ENCODE peak calls at places on chromosomes 7 and 10, in five cellular contexts. T is ovary, P is HepG2, C is SK-N-SH, X is transverse colon. B is an unnamed sample.

GRCh38 chr10:27542812-27543211 is 38.7 kb downstream of the RAB18 start:
- DNase-seq in T (no peak), P (no peak), C (no peak), X (no peak), B (no peak)

GRCh38 chr7:4740796-4741195 is 34.6 kb upstream of the AP5Z1 start:
- DNase-seq in T (no peak), P (no peak), C (no peak), X (no peak), B (peak; percentile 69)

GRCh38 chr10:8054243-8054497 is 318 bp upstream of the GATA3 start:
- DNase-seq in T (no peak), P (no peak), C (no peak), X (no peak), B (no peak)

GRCh38 chr7:34128762-34129161 is 223.4 kb downstream of the BMPER start:
- DNase-seq in T (no peak), P (no peak), C (no peak), X (no peak), B (no peak)

GRCh38 chr7:635227-635626 is 91.3 kb upstream of the DNAAF5 start:
- DNase-seq in T (no peak), P (no peak), C (no peak), X (no peak), B (no peak)

GRCh38 chr10:71255817-71256660 is 43.7 kb downstream of the UNC5B start:
- DNase-seq in T (no peak), P (no peak), C (peak; percentile 74), X (peak; percentile 92), B (peak; percentile 45)

GRCh38 chr7:102875700-102876192 is 37.1 kb upstream of the LRRC17 start:
- DNase-seq in T (no peak), P (peak; percentile 82), C (no peak), X (no peak), B (no peak)

GRCh38 chr10:31749981-31750850 is 178.4 kb downstream of the ARHGAP12 start:
- DNase-seq in T (peak; percentile 58), P (no peak), C (peak; percentile 84), X (peak; percentile 32), B (no peak)

GRCh38 chr10:71291501-71291900 is 27.6 kb upstream of the SLC29A3 start:
- DNase-seq in T (no peak), P (no peak), C (no peak), X (no peak), B (no peak)

GRCh38 chr7:122715183-122715582 is 12.5 kb upstream of the RNF148 start:
- DNase-seq in T (no peak), P (no peak), C (no peak), X (no peak), B (no peak)

GRCh38 chr10:121172406-121172805 is 321.2 kb downstream of the WDR11 start:
- DNase-seq in T (no peak), P (no peak), C (no peak), X (no peak), B (no peak)

GRCh38 chr10:114513397-114513796 is 109.1 kb upstream of the AFAP1L2 start:
- DNase-seq in T (no peak), P (peak; percentile 58), C (no peak), X (no peak), B (no peak)

GRCh38 chr10:114507449-114507848 is 103.1 kb upstream of the AFAP1L2 start:
- DNase-seq in T (no peak), P (no peak), C (no peak), X (peak; percentile 93), B (peak; percentile 83)

GRCh38 chr10:114508376-114508775 is 104.1 kb upstream of the AFAP1L2 start:
- DNase-seq in T (peak; percentile 68), P (peak; percentile 16), C (no peak), X (no peak), B (no peak)

GRCh38 chr10:114515515-114515914 is 111.2 kb upstream of the AFAP1L2 start:
- DNase-seq in T (no peak), P (no peak), C (no peak), X (no peak), B (no peak)

GRCh38 chr10:114511875-114512274 is 107.6 kb upstream of the AFAP1L2 start:
- DNase-seq in T (no peak), P (no peak), C (no peak), X (no peak), B (no peak)
- H3K4me1 ChIP-seq in T (peaks cover 19% of the 10 kb centered on the region), P (peaks cover 81% of the 10 kb centered on the region), C (no peaks in the 10 kb centered on the region), X (peaks cover 55% of the 10 kb centered on the region), B (peaks cover 14% of the 10 kb centered on the region)

GRCh38 chr10:29732918-29733317 is 98.1 kb upstream of the SVIL start:
- DNase-seq in T (no peak), P (no peak), C (no peak), X (no peak), B (no peak)

GRCh38 chr10:29734980-29735627 is 100.3 kb upstream of the SVIL start:
- DNase-seq in T (peak; percentile 58), P (no peak), C (peak; percentile 82), X (peak; percentile 66), B (peak; percentile 95)

GRCh38 chr10:29734640-29734979 is 99.8 kb upstream of the SVIL start:
- DNase-seq in T (no peak), P (no peak), C (no peak), X (no peak), B (no peak)

GRCh38 chr10:29731760-29732159 is 97.0 kb upstream of the SVIL start:
- DNase-seq in T (no peak), P (no peak), C (no peak), X (peak; percentile 25), B (no peak)

DNA sequence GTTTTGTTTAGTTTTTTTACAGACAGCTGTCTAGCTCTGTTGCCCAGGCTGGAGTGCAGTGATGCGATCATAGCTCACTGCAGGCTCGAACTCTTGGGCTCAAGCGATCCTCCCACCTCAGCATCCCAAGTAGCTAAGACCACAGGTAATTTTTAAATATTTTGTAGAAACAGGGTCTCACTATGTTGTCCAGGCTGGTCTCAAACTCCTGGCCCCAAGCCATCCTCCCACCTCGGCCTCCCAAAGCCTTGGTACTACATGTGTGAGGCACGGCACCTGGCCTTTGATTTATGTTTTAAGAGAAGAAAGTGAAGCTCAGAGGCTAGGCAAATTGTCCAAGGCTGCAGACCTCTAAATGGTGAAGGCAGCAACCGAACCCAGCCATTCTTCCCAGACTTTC is 98.6 kb upstream of the SVIL start:
- DNase-seq in T (no peak), P (no peak), C (no peak), X (no peak), B (no peak)
- H3K9me3 ChIP-seq in T (no peaks in the 10 kb centered on the region), P (no peaks in the 10 kb centered on the region), C (no peaks in the 10 kb centered on the region), X (no peaks in the 10 kb centered on the region), B (no peaks in the 10 kb centered on the region)

GRCh38 chr10:34168429-34168828 is 646.7 kb downstream of the PARD3 start:
- DNase-seq in T (no peak), P (no peak), C (no peak), X (no peak), B (no peak)

GRCh38 chr10:34160595-34160994 is 654.5 kb downstream of the PARD3 start:
- DNase-seq in T (no peak), P (peak; percentile 10), C (no peak), X (no peak), B (no peak)

GRCh38 chr10:34164029-34164428 is 651.1 kb downstream of the PARD3 start:
- DNase-seq in T (no peak), P (peak; percentile 27), C (no peak), X (no peak), B (no peak)

GRCh38 chr10:34161948-34162347 is 653.1 kb downstream of the PARD3 start:
- DNase-seq in T (no peak), P (no peak), C (no peak), X (no peak), B (no peak)

GRCh38 chr10:34163075-34163905 is 651.8 kb downstream of the PARD3 start:
- DNase-seq in T (no peak), P (no peak), C (no peak), X (no peak), B (no peak)
- TF ChIP-seq EP300 in T (no peak), P (no peak), C (no peak), X (no peak), B (no peak)

GRCh38 chr7:98078197-98078870 is 28.3 kb upstream of the LMTK2 start:
- DNase-seq in T (no peak), P (no peak), C (no peak), X (no peak), B (no peak)
- H3K4me1 ChIP-seq in T (no peaks in the 10 kb centered on the region), P (no peaks in the 10 kb centered on the region), C (no peaks in the 10 kb centered on the region), X (peaks cover 1% of the 10 kb centered on the region), B (no peaks in the 10 kb centered on the region)

GRCh38 chr10:130232361-130233360 is 96.5 kb downstream of the GLRX3 start:
- DNase-seq in T (no peak), P (no peak), C (no peak), X (no peak), B (no peak)

GRCh38 chr10:130230036-130230435 is 93.8 kb downstream of the GLRX3 start:
- DNase-seq in T (no peak), P (no peak), C (no peak), X (no peak), B (no peak)

GRCh38 chr10:130227883-130228282 is 91.7 kb downstream of the GLRX3 start:
- DNase-seq in T (no peak), P (no peak), C (no peak), X (no peak), B (peak; percentile 3)

GRCh38 chr10:130231211-130231850 is 95.1 kb downstream of the GLRX3 start:
- DNase-seq in T (no peak), P (no peak), C (no peak), X (no peak), B (peak; percentile 59)

GRCh38 chr10:130230611-130231010 is 94.4 kb downstream of the GLRX3 start:
- DNase-seq in T (no peak), P (no peak), C (no peak), X (no peak), B (no peak)
- H3K9me3 ChIP-seq in T (no peaks in the 10 kb centered on the region), P (peaks cover 24% of the 10 kb centered on the region), C (no peaks in the 10 kb centered on the region), X (no peaks in the 10 kb centered on the region), B (no peaks in the 10 kb centered on the region)

B was measured in upper lobe of left lung.